ENCODE peak calls at places on chromosomes 11 and 22, in four cellular contexts. W is ureter, X is posterior vena cava, O is fibroblast of the aortic adventitia. J is an unnamed sample.
A peak's percentile ranks its signal among the peaks of the same experiment; 100 is the strongest.

GRCh38 chr11:126736682-126737404 is 263.7 kb downstream of the KIRREL3 start:
- DNase-seq in W (no peak), O (no peak), X (no peak), J (no peak)

GRCh38 chr11:7635137-7635536 is 38.2 kb downstream of the CYB5R2 start:
- DNase-seq in W (no peak), X (no peak), O (no peak), J (no peak)

GRCh38 chr11:2074266-2074825 is 64.8 kb downstream of the IGF2 start:
- DNase-seq in W (no peak), X (no peak), O (no peak), J (no peak)

GRCh38 chr22:45055936-45056335 is 46.1 kb upstream of the PHF21B start:
- DNase-seq in X (peak; percentile 58), W (no peak), O (no peak), J (no peak)

GRCh38 chr11:73597340-73597955 is 464 bp downstream of the FAM168A start:
- DNase-seq in O (no peak), X (no peak), W (peak; percentile 48), J (no peak)

GRCh38 chr22:20887375-20887774 is 28.6 kb downstream of the SNAP29 start:
- DNase-seq in W (no peak), O (no peak), X (no peak), J (no peak)

GRCh38 chr11:109783017-109783416 is 310.2 kb upstream of the ZC3H12C start:
- DNase-seq in O (no peak), X (no peak), W (no peak), J (no peak)

GRCh38 chr22:36470994-36471331 is 10.5 kb downstream of the TXN2 start:
- DNase-seq in X (no peak), O (no peak), W (no peak), J (no peak)

GRCh38 chr22:30968015-30968923 is at the start of gene MORC2:
- DNase-seq in X (no peak), W (no peak), O (peak; percentile 46), J (no peak)

GRCh38 chr11:13303668-13304649 is 26.4 kb downstream of the BMAL1 start:
- DNase-seq in X (no peak), O (no peak), W (no peak), J (no peak)

GRCh38 chr11:102438311-102439062 is 14.1 kb downstream of the TMEM123 start:
- DNase-seq in O (no peak), W (no peak), X (no peak), J (no peak)

GRCh38 chr11:76030286-76030685 is 176.0 kb downstream of the WNT11 start:
- DNase-seq in O (peak; percentile 73), X (no peak), W (no peak), J (no peak)

GRCh38 chr11:65565624-65566453 is 4.4 kb upstream of the ZNRD2 start:
- DNase-seq in W (no peak), X (no peak), O (peak; percentile 41), J (no peak)

GRCh38 chr11:86807356-86807755 is 7.0 kb downstream of the PRSS23 start:
- DNase-seq in W (no peak), X (no peak), O (no peak), J (no peak)

GRCh38 chr22:23772315-23773246 is at the start of gene MMP11:
- DNase-seq in W (no peak), O (peak; percentile 27), X (peak; percentile 79), J (peak; percentile 60)

GRCh38 chr11:126989942-126990715 is 10.4 kb downstream of the KIRREL3 start:
- DNase-seq in X (peak; percentile 88), W (peak; percentile 63), O (peak; percentile 64), J (peak; percentile 32)

GRCh38 chr11:123484448-123484847 is 54.4 kb downstream of the GRAMD1B start:
- DNase-seq in O (no peak), X (no peak), W (no peak), J (no peak)

GRCh38 chr11:76135491-76135890 is 70.8 kb downstream of the WNT11 start:
- DNase-seq in X (no peak), W (no peak), O (no peak), J (no peak)

GRCh38 chr11:118918128-118918685 is 7.5 kb downstream of the BCL9L start:
- DNase-seq in X (peak; percentile 97), O (peak; percentile 96), W (peak; percentile 83), J (no peak)

GRCh38 chr22:21624120-21624879 is 5.5 kb downstream of the YDJC start:
- DNase-seq in W (no peak), O (peak; percentile 37), X (no peak), J (no peak)

GRCh38 chr11:12141283-12141682 is 30.9 kb downstream of the MICAL2 start:
- DNase-seq in W (no peak), X (no peak), O (no peak), J (no peak)

GRCh38 chr11:19603771-19604170 is 108.9 kb upstream of the NAV2 start:
- DNase-seq in X (no peak), O (no peak), W (no peak), J (no peak)

GRCh38 chr11:73962097-73962705 is 11.4 kb downstream of the DNAJB13 start:
- DNase-seq in O (no peak), X (peak; percentile 14), W (no peak), J (no peak)

GRCh38 chr11:120482149-120482548 is 29.4 kb upstream of the GRIK4 start:
- DNase-seq in W (no peak), X (no peak), O (no peak), J (no peak)

GRCh38 chr11:13105237-13105844 is 96.2 kb downstream of the RASSF10 start:
- DNase-seq in X (no peak), W (no peak), O (peak; percentile 12), J (no peak)

GRCh38 chr11:84496122-84496521 is 1131.0 kb downstream of the DLG2 start:
- DNase-seq in X (no peak), W (no peak), O (no peak), J (no peak)

GRCh38 chr22:25942126-25942988 is 200.4 kb downstream of the MYO18B start:
- DNase-seq in W (no peak), X (no peak), O (no peak), J (no peak)

GRCh38 chr11:113289341-113290187 is 24.8 kb upstream of the TTC12 start:
- DNase-seq in O (peak; percentile 54), X (no peak), W (peak; percentile 62), J (peak; percentile 66)

GRCh38 chr11:3686751-3687150 is 15.6 kb upstream of the CHRNA10 start:
- DNase-seq in W (no peak), O (no peak), X (no peak), J (no peak)

GRCh38 chr11:69333906-69334305 is 40.0 kb downstream of the MYEOV start:
- DNase-seq in O (no peak), W (no peak), X (no peak), J (no peak)

GRCh38 chr11:70128435-70128906 is 50.4 kb downstream of the ANO1 start:
- DNase-seq in X (no peak), W (no peak), O (no peak), J (no peak)

GRCh38 chr11:57406337-57406904 is 16.0 kb upstream of the PRG2 start:
- DNase-seq in W (no peak), O (peak; percentile 15), X (peak; percentile 81), J (no peak)

GRCh38 chr11:17506314-17506713 is 29.7 kb upstream of the ABCC8 start:
- DNase-seq in X (no peak), W (no peak), O (no peak), J (no peak)

GRCh38 chr22:25928038-25928437 is 186.1 kb downstream of the MYO18B start:
- DNase-seq in W (no peak), X (no peak), O (no peak), J (no peak)

GRCh38 chr22:36373258-36373579 is 14.5 kb downstream of the MYH9 start:
- DNase-seq in O (no peak), W (no peak), X (peak; percentile 88), J (no peak)

J was measured in activated B cell treated with CpG ODN at 0.5 μM for 24 hours.